ENCODE peak calls at places on chromosome 22, in seven cellular contexts. P is transverse colon, B is GM12891, J is GM23338, S is HepG2, D is HCT116, A is esophagus muscularis mucosa. V is an unnamed sample.

GRCh38 chr22:40054486-40054885 is 59.7 kb downstream of the FAM83F start:
- DNase-seq in D (no peak), A (no peak), P (no peak), B (no peak), J (no peak), S (no peak), V (no peak)

GRCh38 chr22:17035246-17035645 is 27.2 kb upstream of the GAB4 start:
- DNase-seq in S (no peak), B (no peak), J (no peak), A (no peak), D (no peak), P (no peak), V (no peak)

GRCh38 chr22:47393191-47393590 is 630.7 kb downstream of the TBC1D22A start:
- DNase-seq in A (no peak), S (no peak), J (no peak), D (no peak), B (no peak), P (no peak), V (no peak)

GRCh38 chr22:37753746-37754145 is 54.0 kb upstream of the GCAT start:
- DNase-seq in B (no peak), A (no peak), S (no peak), P (no peak), J (no peak), D (no peak), V (no peak)

GRCh38 chr22:37887610-37888378 is 18.3 kb upstream of the MICALL1 start:
- DNase-seq in S (no peak), B (no peak), J (peak; percentile 55), D (no peak), A (no peak), P (no peak), V (peak; percentile 57)

GRCh38 chr22:41445171-41446056 is 1.2 kb downstream of the TOB2 start:
- DNase-seq in J (peak; percentile 71), A (no peak), P (peak; percentile 31), D (no peak), S (no peak), B (no peak), V (peak; percentile 41)

GRCh38 chr22:31130873-31131272 is 8.1 kb downstream of the INPP5J start:
- DNase-seq in P (no peak), S (peak; percentile 31), B (no peak), J (no peak), A (no peak), D (no peak), V (no peak)

GRCh38 chr22:33579448-33580093 is 340.7 kb downstream of the LARGE1 start:
- DNase-seq in A (no peak), J (peak; percentile 91), S (peak; percentile 81), P (peak; percentile 69), B (peak; percentile 12), D (peak; percentile 1), V (no peak)

GRCh38 chr22:39349506-39349966 is 255 bp upstream of the SYNGR1 start:
- DNase-seq in D (no peak), S (no peak), P (peak; percentile 27), A (no peak), B (peak; percentile 62), J (peak; percentile 77), V (no peak)

GRCh38 chr22:16803255-16803917 is 21.8 kb downstream of the XKR3 start:
- DNase-seq in J (no peak), A (no peak), B (no peak), S (no peak), P (no peak), D (no peak), V (no peak)

GRCh38 chr22:30459206-30460052 is 12.4 kb downstream of the SEC14L3 start:
- DNase-seq in B (no peak), A (no peak), J (peak; percentile 50), P (no peak), D (no peak), S (peak; percentile 12), V (no peak)

GRCh38 chr22:32482708-32483107 is 8.1 kb downstream of the FBXO7 start:
- DNase-seq in P (no peak), D (no peak), S (no peak), B (no peak), J (no peak), A (no peak), V (no peak)

GRCh38 chr22:29716814-29717213 is 3.0 kb upstream of the CABP7 start:
- DNase-seq in P (peak; percentile 53), S (peak; percentile 84), A (no peak), D (peak; percentile 24), B (no peak), J (peak; percentile 93), V (peak; percentile 70)

GRCh38 chr22:47782461-47783075 is 1020.1 kb downstream of the TBC1D22A start:
- DNase-seq in P (no peak), J (no peak), B (no peak), S (no peak), D (no peak), A (peak; percentile 55), V (no peak)

GRCh38 chr22:38953091-38953490 is 4.3 kb upstream of the APOBEC3A start:
- DNase-seq in B (no peak), S (no peak), J (no peak), P (no peak), D (no peak), A (no peak), V (no peak)

GRCh38 chr22:22397292-22397870 is 111.2 kb downstream of the ZNF280B start:
- DNase-seq in B (no peak), P (no peak), A (peak; percentile 91), S (peak; percentile 73), D (peak; percentile 24), J (peak; percentile 15), V (no peak)

GRCh38 chr22:40654522-40655167 is 18.1 kb upstream of the MRTFA start:
- DNase-seq in B (no peak), P (peak; percentile 37), J (peak; percentile 39), S (no peak), D (no peak), A (no peak), V (peak; percentile 60)

GRCh38 chr22:30969532-30970355 is 679 bp downstream of the TUG1 start:
- DNase-seq in B (no peak), S (peak; percentile 12), P (peak; percentile 53), A (no peak), D (no peak), J (peak; percentile 59), V (peak; percentile 55)

GRCh38 chr22:21887841-21888240 is 20.4 kb upstream of the MAPK1 start:
- DNase-seq in J (no peak), P (no peak), A (no peak), S (no peak), B (no peak), D (no peak), V (no peak)

GRCh38 chr22:32836286-32836859 is 34.9 kb downstream of the TIMP3 start:
- DNase-seq in A (no peak), D (no peak), J (peak; percentile 68), B (peak; percentile 28), S (peak; percentile 11), P (no peak), V (no peak)

GRCh38 chr22:46010951-46011626 is 34.1 kb upstream of the WNT7B start:
- DNase-seq in S (peak; percentile 74), A (no peak), J (no peak), B (no peak), P (no peak), D (no peak), V (no peak)

GRCh38 chr22:46012182-46012880 is 35.4 kb upstream of the WNT7B start:
- DNase-seq in P (peak; percentile 8), J (no peak), B (no peak), S (no peak), D (no peak), A (no peak), V (no peak)

GRCh38 chr22:46012881-46013281 is 35.9 kb upstream of the WNT7B start:
- DNase-seq in D (no peak), A (no peak), P (no peak), J (no peak), B (no peak), S (no peak), V (no peak)

GRCh38 chr22:46011627-46012181 is 34.7 kb upstream of the WNT7B start:
- DNase-seq in S (no peak), P (no peak), A (no peak), J (no peak), D (no peak), B (no peak), V (no peak)

DNA sequence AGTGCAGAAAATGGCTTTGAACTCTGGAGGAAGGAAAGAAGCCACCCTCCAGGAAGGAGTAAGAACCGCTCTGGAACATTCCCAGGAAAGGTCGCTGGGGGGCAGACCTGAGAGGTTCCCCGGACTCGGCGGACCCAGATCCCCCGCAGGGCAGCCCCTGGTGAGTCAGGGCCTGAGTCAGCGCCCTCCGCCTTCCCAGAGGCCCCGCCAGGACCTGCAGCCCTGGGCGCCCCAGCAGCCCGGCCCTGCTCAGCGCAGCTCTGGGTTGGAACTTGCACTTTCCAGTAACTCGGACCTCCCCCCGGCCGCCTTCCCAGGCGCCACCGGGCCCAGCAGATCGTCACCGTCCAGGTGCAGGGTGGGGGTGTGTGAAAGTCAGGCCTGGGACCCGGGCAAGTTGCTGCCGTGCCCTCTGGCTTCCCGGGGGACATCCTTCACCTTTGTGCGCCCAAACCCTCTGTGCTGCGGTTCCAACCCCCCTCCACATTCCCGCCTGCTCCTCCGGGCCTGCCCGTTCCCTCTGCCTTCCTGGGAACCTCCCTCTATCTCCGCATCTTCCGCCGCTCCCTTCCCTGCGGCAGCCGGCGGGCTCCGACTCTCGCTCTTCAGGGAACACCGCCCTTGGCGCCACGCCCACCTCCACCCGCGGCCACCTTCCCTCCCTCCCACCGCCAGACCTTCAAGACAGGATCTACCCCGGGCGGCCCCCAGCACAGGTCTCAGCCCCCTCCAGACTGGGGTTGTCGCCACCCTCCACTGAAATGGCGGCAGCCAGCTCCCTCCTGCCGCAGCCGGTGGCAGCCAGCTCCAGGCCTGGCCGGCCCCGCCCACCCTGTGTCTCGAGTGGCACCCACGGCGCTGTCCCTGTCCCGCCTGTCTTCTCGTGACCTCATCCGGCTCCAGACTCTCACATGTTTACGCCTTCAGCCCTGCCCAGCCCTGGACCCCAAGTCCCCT is 36.8 kb upstream of the WNT7B start:
- DNase-seq in J (peak; percentile 90), D (peak; percentile 89), B (peak; percentile 93), P (peak; percentile 96), A (peak; percentile 97), S (peak; percentile 90), V (peak; percentile 88)
- TF ChIP-seq POLR2AphosphoS5 in J (peak; percentile 61), D (peak; percentile 89), B (no peak), P (peak; percentile 60), A (peak; percentile 90), S (peak; percentile 50), V (peak; percentile 70)

GRCh38 chr22:36369922-36370781 is 17.6 kb downstream of the MYH9 start:
- DNase-seq in S (peak; percentile 72), B (no peak), A (no peak), J (no peak), D (no peak), P (peak; percentile 80), V (peak; percentile 76)
- TF ChIP-seq POLR2AphosphoS5 in S (no peak), B (peak; percentile 44), A (peak; percentile 45), J (no peak), D (no peak), P (peak; percentile 60), V (no peak)

GRCh38 chr22:19962246-19962908 is 20.8 kb upstream of the TXNRD2 start:
- DNase-seq in D (peak; percentile 79), P (peak; percentile 88), S (peak; percentile 84), A (no peak), B (peak; percentile 89), J (peak; percentile 96), V (peak; percentile 75)
- TF ChIP-seq POLR2AphosphoS5 in D (peak; percentile 28), P (peak; percentile 60), S (peak; percentile 57), A (no peak), B (no peak), J (no peak), V (no peak)

DNA sequence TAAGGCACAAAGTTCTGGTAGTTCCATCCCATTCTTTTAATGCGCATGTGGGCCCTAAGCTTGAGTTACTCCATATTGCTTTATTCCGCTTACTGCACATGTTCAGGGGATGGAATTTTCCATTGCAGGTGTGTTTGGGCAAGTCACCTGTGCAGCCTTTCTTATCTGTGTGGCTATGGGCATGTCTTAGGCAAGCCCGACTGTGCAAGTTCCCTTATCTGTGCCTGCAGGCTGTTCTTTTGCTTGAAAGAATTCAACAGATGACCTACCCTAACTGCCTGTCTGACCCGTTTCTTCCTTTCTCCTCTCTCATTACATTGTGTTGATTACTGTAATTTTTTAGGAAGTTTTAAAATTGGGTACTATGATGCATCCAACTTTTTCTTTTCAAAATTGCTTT is 363.6 kb downstream of the TTC28 start:
- DNase-seq in J (no peak), B (no peak), D (no peak), P (no peak), S (peak; percentile 21), A (no peak), V (peak; percentile 57)
- TF ChIP-seq POLR2AphosphoS5 in J (no peak), B (no peak), D (no peak), P (no peak), S (no peak), A (no peak), V (no peak)